ENCODE peak calls at places on chromosomes 2 and 18, in six cellular contexts. One of them, this sample, is unnamed.

GRCh38 chr18:50509012-50509411 is 50.9 kb upstream of the MAPK4 start:
- DNase-seq in left ventricle myocardium inferior: no peak
- DNase-seq in type B pancreatic cell: no peak
- DNase-seq in foreskin fibroblast: no peak
- DNase-seq in GM12865: no peak
- DNase-seq in body of pancreas: no peak
- DNase-seq in this sample: no peak

GRCh38 chr2:102185347-102185746 is 1.5 kb upstream of the IL1RL2 start:
- DNase-seq in left ventricle myocardium inferior: no peak
- DNase-seq in type B pancreatic cell: no peak
- DNase-seq in foreskin fibroblast: peak; percentile 20
- DNase-seq in GM12865: no peak
- DNase-seq in body of pancreas: no peak
- DNase-seq in this sample: no peak

GRCh38 chr18:55522011-55522410 is 66.0 kb downstream of the TCF4 start:
- DNase-seq in left ventricle myocardium inferior: no peak
- DNase-seq in type B pancreatic cell: no peak
- DNase-seq in foreskin fibroblast: no peak
- DNase-seq in GM12865: peak; percentile 62
- DNase-seq in body of pancreas: peak; percentile 11
- DNase-seq in this sample: no peak

GRCh38 chr2:122543815-122544214 is 788.4 kb downstream of the TSN start:
- DNase-seq in left ventricle myocardium inferior: no peak
- DNase-seq in type B pancreatic cell: no peak
- DNase-seq in foreskin fibroblast: peak; percentile 28
- DNase-seq in GM12865: no peak
- DNase-seq in body of pancreas: no peak
- DNase-seq in this sample: no peak

GRCh38 chr2:194253528-194254259 is 1403.3 kb upstream of the SLC39A10 start:
- DNase-seq in left ventricle myocardium inferior: no peak
- DNase-seq in type B pancreatic cell: no peak
- DNase-seq in foreskin fibroblast: no peak
- DNase-seq in GM12865: peak; percentile 51
- DNase-seq in body of pancreas: no peak
- DNase-seq in this sample: no peak

GRCh38 chr2:132489150-132489549 is 72.5 kb downstream of the GPR39 start:
- DNase-seq in left ventricle myocardium inferior: peak; percentile 16
- DNase-seq in type B pancreatic cell: peak; percentile 76
- DNase-seq in foreskin fibroblast: no peak
- DNase-seq in GM12865: no peak
- DNase-seq in body of pancreas: no peak
- DNase-seq in this sample: no peak

GRCh38 chr18:2617974-2618373 is 37.6 kb upstream of the SMCHD1 start:
- DNase-seq in left ventricle myocardium inferior: no peak
- DNase-seq in type B pancreatic cell: no peak
- DNase-seq in foreskin fibroblast: peak; percentile 16
- DNase-seq in GM12865: no peak
- DNase-seq in body of pancreas: no peak
- DNase-seq in this sample: no peak

GRCh38 chr2:10826625-10827024 is 14.0 kb upstream of the PDIA6 start:
- DNase-seq in left ventricle myocardium inferior: no peak
- DNase-seq in type B pancreatic cell: no peak
- DNase-seq in foreskin fibroblast: no peak
- DNase-seq in GM12865: no peak
- DNase-seq in body of pancreas: no peak
- DNase-seq in this sample: no peak

GRCh38 chr2:99694331-99694730 is 204.5 kb upstream of the REV1 start:
- DNase-seq in left ventricle myocardium inferior: no peak
- DNase-seq in type B pancreatic cell: no peak
- DNase-seq in foreskin fibroblast: no peak
- DNase-seq in GM12865: no peak
- DNase-seq in body of pancreas: no peak
- DNase-seq in this sample: peak; percentile 48

GRCh38 chr2:128041561-128041960 is 13.7 kb upstream of the SAP130 start:
- DNase-seq in left ventricle myocardium inferior: no peak
- DNase-seq in type B pancreatic cell: no peak
- DNase-seq in foreskin fibroblast: no peak
- DNase-seq in GM12865: no peak
- DNase-seq in body of pancreas: no peak
- DNase-seq in this sample: no peak

GRCh38 chr2:8634466-8635172 is 47.2 kb upstream of the ID2 start:
- DNase-seq in left ventricle myocardium inferior: no peak
- DNase-seq in type B pancreatic cell: no peak
- DNase-seq in foreskin fibroblast: no peak
- DNase-seq in GM12865: no peak
- DNase-seq in body of pancreas: no peak
- DNase-seq in this sample: no peak

DNA sequence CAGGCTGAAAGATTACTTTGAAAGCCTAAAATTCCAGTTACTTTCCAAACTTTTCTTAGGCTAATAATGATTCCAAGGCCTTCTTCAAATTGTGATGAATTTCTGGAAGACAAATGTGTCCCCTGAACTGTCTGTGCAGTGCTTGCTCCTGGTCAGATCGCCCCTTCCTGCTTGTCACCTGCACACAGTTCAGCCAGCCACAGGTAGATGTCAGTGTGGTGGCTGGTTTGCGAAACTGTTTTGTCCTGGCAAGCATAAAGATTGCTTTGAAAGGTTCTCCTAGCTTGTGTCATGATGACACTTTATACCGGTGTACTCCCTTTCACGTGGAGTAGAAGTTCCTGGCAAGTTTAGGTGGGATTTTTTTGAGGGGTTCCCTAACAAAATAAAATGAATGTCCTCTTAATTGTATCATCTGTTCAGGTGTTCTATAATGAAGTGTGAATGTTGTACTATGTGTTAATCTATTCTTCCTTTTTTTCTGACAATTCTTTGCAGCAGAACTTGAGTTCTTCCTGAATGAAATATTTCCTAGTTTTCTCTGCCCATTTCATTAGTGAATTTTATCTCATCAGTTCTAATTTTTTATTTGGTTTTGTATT is 298.8 kb downstream of the ZNF407 start:
- DNase-seq in left ventricle myocardium inferior: no peak
- DNase-seq in type B pancreatic cell: no peak
- DNase-seq in foreskin fibroblast: no peak
- DNase-seq in GM12865: peak; percentile 64
- DNase-seq in body of pancreas: peak; percentile 62
- DNase-seq in this sample: no peak
- TF ChIP-seq CTCF in left ventricle myocardium inferior: peak; percentile 72
- TF ChIP-seq CTCF in type B pancreatic cell: peak; percentile 64
- TF ChIP-seq CTCF in foreskin fibroblast: no peak
- TF ChIP-seq CTCF in GM12865: peak; percentile 60
- TF ChIP-seq CTCF in body of pancreas: peak; percentile 76
- TF ChIP-seq CTCF in this sample: peak; percentile 41

DNA sequence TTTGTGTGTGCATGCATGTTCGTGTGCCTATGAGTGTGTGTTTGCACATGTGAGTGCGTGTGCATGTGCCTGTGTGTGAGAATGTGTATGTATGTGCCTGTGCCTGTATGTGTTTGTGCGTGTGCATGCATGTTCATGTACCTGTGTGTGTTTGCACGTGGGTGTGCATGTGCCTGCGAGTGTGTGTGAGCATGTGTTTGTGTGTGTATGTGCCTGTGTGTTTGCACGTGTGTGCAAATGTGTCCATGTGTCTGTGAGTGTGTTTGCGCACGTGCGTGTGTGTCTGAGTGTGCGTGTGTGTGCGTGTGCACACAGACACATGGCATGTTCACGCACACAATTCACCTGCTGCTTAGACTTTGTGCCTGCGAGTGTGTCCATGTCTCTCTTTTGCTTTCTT is 853.5 kb upstream of the SALL3 start:
- DNase-seq in left ventricle myocardium inferior: no peak
- DNase-seq in type B pancreatic cell: no peak
- DNase-seq in foreskin fibroblast: no peak
- DNase-seq in GM12865: no peak
- DNase-seq in body of pancreas: no peak
- DNase-seq in this sample: no peak
- TF ChIP-seq CTCF in left ventricle myocardium inferior: no peak
- TF ChIP-seq CTCF in type B pancreatic cell: no peak
- TF ChIP-seq CTCF in foreskin fibroblast: no peak
- TF ChIP-seq CTCF in GM12865: no peak
- TF ChIP-seq CTCF in body of pancreas: no peak
- TF ChIP-seq CTCF in this sample: no peak

GRCh38 chr2:71070294-71071025 is 2.0 kb downstream of the NAGK start:
- DNase-seq in left ventricle myocardium inferior: no peak
- DNase-seq in type B pancreatic cell: no peak
- DNase-seq in foreskin fibroblast: peak; percentile 21
- DNase-seq in GM12865: peak; percentile 33
- DNase-seq in body of pancreas: peak; percentile 42
- DNase-seq in this sample: no peak
- TF ChIP-seq CTCF in left ventricle myocardium inferior: peak; percentile 14
- TF ChIP-seq CTCF in type B pancreatic cell: peak; percentile 57
- TF ChIP-seq CTCF in foreskin fibroblast: peak; percentile 26
- TF ChIP-seq CTCF in GM12865: no peak
- TF ChIP-seq CTCF in body of pancreas: peak; percentile 39
- TF ChIP-seq CTCF in this sample: peak; percentile 40

DNA sequence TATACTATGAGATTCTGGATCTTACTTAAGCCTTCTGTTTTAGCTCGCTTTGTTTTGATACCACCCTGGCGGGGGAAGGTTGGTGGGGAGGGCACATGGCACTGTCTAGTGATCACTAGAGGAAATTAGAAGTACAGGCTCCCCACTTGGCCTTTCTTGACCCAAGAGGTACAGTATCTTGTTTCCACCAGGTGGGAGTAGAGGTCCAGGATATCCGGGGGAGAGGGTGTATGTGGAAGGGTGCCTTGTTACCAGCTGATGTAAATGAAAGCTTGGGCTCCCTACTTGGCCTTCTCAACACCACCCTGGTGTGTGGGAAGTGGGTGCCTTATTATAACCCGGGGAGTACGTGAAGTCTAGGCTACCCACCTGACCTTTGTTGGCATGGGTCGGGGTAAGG is 7.5 kb downstream of the GALNT1 start:
- DNase-seq in left ventricle myocardium inferior: no peak
- DNase-seq in type B pancreatic cell: no peak
- DNase-seq in foreskin fibroblast: no peak
- DNase-seq in GM12865: peak; percentile 71
- DNase-seq in body of pancreas: no peak
- DNase-seq in this sample: no peak
- TF ChIP-seq CTCF in left ventricle myocardium inferior: peak; percentile 17
- TF ChIP-seq CTCF in type B pancreatic cell: peak; percentile 19
- TF ChIP-seq CTCF in foreskin fibroblast: no peak
- TF ChIP-seq CTCF in GM12865: peak; percentile 24
- TF ChIP-seq CTCF in body of pancreas: no peak
- TF ChIP-seq CTCF in this sample: no peak

GRCh38 chr2:27493948-27494283 is 1.1 kb downstream of the FNDC4 start:
- DNase-seq in left ventricle myocardium inferior: no peak
- DNase-seq in type B pancreatic cell: no peak
- DNase-seq in foreskin fibroblast: no peak
- DNase-seq in GM12865: no peak
- DNase-seq in body of pancreas: no peak
- DNase-seq in this sample: no peak

GRCh38 chr2:27489498-27490397 is at the start of gene IFT172:
- DNase-seq in left ventricle myocardium inferior: peak; percentile 99
- DNase-seq in type B pancreatic cell: peak; percentile 96
- DNase-seq in foreskin fibroblast: peak; percentile 98
- DNase-seq in GM12865: peak; percentile 99
- DNase-seq in body of pancreas: peak; percentile 100
- DNase-seq in this sample: peak; percentile 98

GRCh38 chr2:27492557-27492956 is 2.4 kb downstream of the FNDC4 start:
- DNase-seq in left ventricle myocardium inferior: no peak
- DNase-seq in type B pancreatic cell: no peak
- DNase-seq in foreskin fibroblast: no peak
- DNase-seq in GM12865: no peak
- DNase-seq in body of pancreas: no peak
- DNase-seq in this sample: no peak

GRCh38 chr2:27485496-27485895 is 4.0 kb downstream of the IFT172 start:
- DNase-seq in left ventricle myocardium inferior: no peak
- DNase-seq in type B pancreatic cell: no peak
- DNase-seq in foreskin fibroblast: no peak
- DNase-seq in GM12865: no peak
- DNase-seq in body of pancreas: no peak
- DNase-seq in this sample: no peak

GRCh38 chr2:27489118-27489497 is 435 bp downstream of the IFT172 start:
- DNase-seq in left ventricle myocardium inferior: no peak
- DNase-seq in type B pancreatic cell: no peak
- DNase-seq in foreskin fibroblast: no peak
- DNase-seq in GM12865: peak; percentile 18
- DNase-seq in body of pancreas: peak; percentile 14
- DNase-seq in this sample: no peak
- TF ChIP-seq CTCF in left ventricle myocardium inferior: no peak
- TF ChIP-seq CTCF in type B pancreatic cell: no peak
- TF ChIP-seq CTCF in foreskin fibroblast: no peak
- TF ChIP-seq CTCF in GM12865: no peak
- TF ChIP-seq CTCF in body of pancreas: no peak
- TF ChIP-seq CTCF in this sample: peak; percentile 12